ENCODE peak calls at places on chromosomes 6 and 20, in eight cellular contexts. One of them, this sample, is unnamed.

GRCh38 chr20:57787969-57788781 is 78.4 kb upstream of the PMEPA1 start:
- DNase-seq in H54: no peak
- DNase-seq in left colon: no peak
- DNase-seq in stimulated activated CD4-positive, alpha-beta T cell treated with anti-CD3 and anti-CD28 coated beads, TNF-alpha, amount 100 ng/mL, for 48 hours: no peak
- DNase-seq in stimulated activated CD8-positive, alpha-beta memory T cell treated with anti-CD3 and anti-CD28 coated beads, Interleukin-12 subunit alpha, Interleukin-12 subunit beta, amount 100 ng/mL, for 4 hours: no peak
- DNase-seq in tibial artery: no peak
- DNase-seq in dorsolateral prefrontal cortex: no peak
- DNase-seq in HL-60: no peak
- DNase-seq in this sample: no peak

GRCh38 chr6:39508513-39508912 is 186.0 kb upstream of the KCNK16 start:
- DNase-seq in stimulated activated CD4-positive, alpha-beta T cell treated with anti-CD3 and anti-CD28 coated beads, TNF-alpha, amount 100 ng/mL, for 48 hours: no peak
- DNase-seq in dorsolateral prefrontal cortex: no peak
- DNase-seq in stimulated activated CD8-positive, alpha-beta memory T cell treated with anti-CD3 and anti-CD28 coated beads, Interleukin-12 subunit alpha, Interleukin-12 subunit beta, amount 100 ng/mL, for 4 hours: no peak
- DNase-seq in left colon: no peak
- DNase-seq in HL-60: no peak
- DNase-seq in H54: no peak
- DNase-seq in tibial artery: no peak
- DNase-seq in this sample: no peak

GRCh38 chr20:62977613-62978558 is 25.4 kb downstream of the SLC17A9 start:
- DNase-seq in left colon: peak; percentile 81
- DNase-seq in stimulated activated CD4-positive, alpha-beta T cell treated with anti-CD3 and anti-CD28 coated beads, TNF-alpha, amount 100 ng/mL, for 48 hours: peak; percentile 64
- DNase-seq in stimulated activated CD8-positive, alpha-beta memory T cell treated with anti-CD3 and anti-CD28 coated beads, Interleukin-12 subunit alpha, Interleukin-12 subunit beta, amount 100 ng/mL, for 4 hours: peak; percentile 56
- DNase-seq in HL-60: no peak
- DNase-seq in H54: peak; percentile 52
- DNase-seq in dorsolateral prefrontal cortex: no peak
- DNase-seq in tibial artery: no peak
- DNase-seq in this sample: no peak

GRCh38 chr20:41617059-41617921 is 887 bp downstream of the CHD6 start:
- DNase-seq in dorsolateral prefrontal cortex: peak; percentile 49
- DNase-seq in HL-60: no peak
- DNase-seq in stimulated activated CD4-positive, alpha-beta T cell treated with anti-CD3 and anti-CD28 coated beads, TNF-alpha, amount 100 ng/mL, for 48 hours: no peak
- DNase-seq in tibial artery: peak; percentile 25
- DNase-seq in left colon: peak; percentile 59
- DNase-seq in H54: peak; percentile 40
- DNase-seq in stimulated activated CD8-positive, alpha-beta memory T cell treated with anti-CD3 and anti-CD28 coated beads, Interleukin-12 subunit alpha, Interleukin-12 subunit beta, amount 100 ng/mL, for 4 hours: peak; percentile 32
- DNase-seq in this sample: no peak

GRCh38 chr6:169051371-169051770 is 202.3 kb downstream of the THBS2 start:
- DNase-seq in stimulated activated CD4-positive, alpha-beta T cell treated with anti-CD3 and anti-CD28 coated beads, TNF-alpha, amount 100 ng/mL, for 48 hours: no peak
- DNase-seq in left colon: no peak
- DNase-seq in dorsolateral prefrontal cortex: no peak
- DNase-seq in H54: no peak
- DNase-seq in tibial artery: no peak
- DNase-seq in stimulated activated CD8-positive, alpha-beta memory T cell treated with anti-CD3 and anti-CD28 coated beads, Interleukin-12 subunit alpha, Interleukin-12 subunit beta, amount 100 ng/mL, for 4 hours: no peak
- DNase-seq in HL-60: no peak
- DNase-seq in this sample: no peak

GRCh38 chr6:99151634-99152344 is 197.7 kb downstream of the FAXC start:
- DNase-seq in tibial artery: no peak
- DNase-seq in stimulated activated CD4-positive, alpha-beta T cell treated with anti-CD3 and anti-CD28 coated beads, TNF-alpha, amount 100 ng/mL, for 48 hours: peak; percentile 3
- DNase-seq in stimulated activated CD8-positive, alpha-beta memory T cell treated with anti-CD3 and anti-CD28 coated beads, Interleukin-12 subunit alpha, Interleukin-12 subunit beta, amount 100 ng/mL, for 4 hours: no peak
- DNase-seq in dorsolateral prefrontal cortex: no peak
- DNase-seq in left colon: peak; percentile 40
- DNase-seq in H54: peak; percentile 6
- DNase-seq in HL-60: no peak
- DNase-seq in this sample: no peak

GRCh38 chr6:72579865-72580264 is 42.0 kb upstream of the KCNQ5 start:
- DNase-seq in H54: no peak
- DNase-seq in HL-60: peak; percentile 25
- DNase-seq in left colon: no peak
- DNase-seq in stimulated activated CD4-positive, alpha-beta T cell treated with anti-CD3 and anti-CD28 coated beads, TNF-alpha, amount 100 ng/mL, for 48 hours: no peak
- DNase-seq in stimulated activated CD8-positive, alpha-beta memory T cell treated with anti-CD3 and anti-CD28 coated beads, Interleukin-12 subunit alpha, Interleukin-12 subunit beta, amount 100 ng/mL, for 4 hours: no peak
- DNase-seq in tibial artery: no peak
- DNase-seq in dorsolateral prefrontal cortex: no peak
- DNase-seq in this sample: no peak

GRCh38 chr6:43768983-43769525 is 957 bp upstream of the VEGFA start:
- DNase-seq in stimulated activated CD4-positive, alpha-beta T cell treated with anti-CD3 and anti-CD28 coated beads, TNF-alpha, amount 100 ng/mL, for 48 hours: no peak
- DNase-seq in H54: peak; percentile 57
- DNase-seq in tibial artery: peak; percentile 42
- DNase-seq in stimulated activated CD8-positive, alpha-beta memory T cell treated with anti-CD3 and anti-CD28 coated beads, Interleukin-12 subunit alpha, Interleukin-12 subunit beta, amount 100 ng/mL, for 4 hours: no peak
- DNase-seq in left colon: peak; percentile 44
- DNase-seq in dorsolateral prefrontal cortex: peak; percentile 50
- DNase-seq in HL-60: no peak
- DNase-seq in this sample: peak; percentile 76

GRCh38 chr6:45808041-45808440 is 207.6 kb downstream of the CLIC5 start:
- DNase-seq in left colon: no peak
- DNase-seq in H54: no peak
- DNase-seq in stimulated activated CD4-positive, alpha-beta T cell treated with anti-CD3 and anti-CD28 coated beads, TNF-alpha, amount 100 ng/mL, for 48 hours: no peak
- DNase-seq in HL-60: no peak
- DNase-seq in dorsolateral prefrontal cortex: no peak
- DNase-seq in stimulated activated CD8-positive, alpha-beta memory T cell treated with anti-CD3 and anti-CD28 coated beads, Interleukin-12 subunit alpha, Interleukin-12 subunit beta, amount 100 ng/mL, for 4 hours: no peak
- DNase-seq in tibial artery: no peak
- DNase-seq in this sample: no peak

GRCh38 chr6:45898941-45899682 is 116.5 kb downstream of the CLIC5 start:
- DNase-seq in left colon: no peak
- DNase-seq in stimulated activated CD8-positive, alpha-beta memory T cell treated with anti-CD3 and anti-CD28 coated beads, Interleukin-12 subunit alpha, Interleukin-12 subunit beta, amount 100 ng/mL, for 4 hours: no peak
- DNase-seq in HL-60: no peak
- DNase-seq in tibial artery: no peak
- DNase-seq in stimulated activated CD4-positive, alpha-beta T cell treated with anti-CD3 and anti-CD28 coated beads, TNF-alpha, amount 100 ng/mL, for 48 hours: no peak
- DNase-seq in H54: no peak
- DNase-seq in dorsolateral prefrontal cortex: no peak
- DNase-seq in this sample: no peak

GRCh38 chr20:47725248-47725973 is 59.9 kb downstream of the SULF2 start:
- DNase-seq in stimulated activated CD8-positive, alpha-beta memory T cell treated with anti-CD3 and anti-CD28 coated beads, Interleukin-12 subunit alpha, Interleukin-12 subunit beta, amount 100 ng/mL, for 4 hours: peak; percentile 48
- DNase-seq in dorsolateral prefrontal cortex: peak; percentile 68
- DNase-seq in H54: peak; percentile 89
- DNase-seq in left colon: peak; percentile 77
- DNase-seq in stimulated activated CD4-positive, alpha-beta T cell treated with anti-CD3 and anti-CD28 coated beads, TNF-alpha, amount 100 ng/mL, for 48 hours: peak; percentile 70
- DNase-seq in tibial artery: peak; percentile 74
- DNase-seq in HL-60: peak; percentile 84
- DNase-seq in this sample: peak; percentile 89

GRCh38 chr6:8336406-8336805 is 98.9 kb downstream of the SLC35B3 start:
- DNase-seq in dorsolateral prefrontal cortex: no peak
- DNase-seq in H54: no peak
- DNase-seq in stimulated activated CD4-positive, alpha-beta T cell treated with anti-CD3 and anti-CD28 coated beads, TNF-alpha, amount 100 ng/mL, for 48 hours: no peak
- DNase-seq in HL-60: no peak
- DNase-seq in left colon: no peak
- DNase-seq in stimulated activated CD8-positive, alpha-beta memory T cell treated with anti-CD3 and anti-CD28 coated beads, Interleukin-12 subunit alpha, Interleukin-12 subunit beta, amount 100 ng/mL, for 4 hours: no peak
- DNase-seq in tibial artery: no peak
- DNase-seq in this sample: no peak

GRCh38 chr6:20056350-20056992 is 155.8 kb downstream of the MBOAT1 start:
- DNase-seq in left colon: no peak
- DNase-seq in HL-60: no peak
- DNase-seq in stimulated activated CD8-positive, alpha-beta memory T cell treated with anti-CD3 and anti-CD28 coated beads, Interleukin-12 subunit alpha, Interleukin-12 subunit beta, amount 100 ng/mL, for 4 hours: no peak
- DNase-seq in H54: peak; percentile 11
- DNase-seq in dorsolateral prefrontal cortex: no peak
- DNase-seq in stimulated activated CD4-positive, alpha-beta T cell treated with anti-CD3 and anti-CD28 coated beads, TNF-alpha, amount 100 ng/mL, for 48 hours: no peak
- DNase-seq in tibial artery: no peak
- DNase-seq in this sample: no peak

GRCh38 chr6:88698661-88699060 is 264.8 kb downstream of the RNGTT start:
- DNase-seq in stimulated activated CD4-positive, alpha-beta T cell treated with anti-CD3 and anti-CD28 coated beads, TNF-alpha, amount 100 ng/mL, for 48 hours: no peak
- DNase-seq in tibial artery: no peak
- DNase-seq in H54: no peak
- DNase-seq in left colon: no peak
- DNase-seq in stimulated activated CD8-positive, alpha-beta memory T cell treated with anti-CD3 and anti-CD28 coated beads, Interleukin-12 subunit alpha, Interleukin-12 subunit beta, amount 100 ng/mL, for 4 hours: no peak
- DNase-seq in HL-60: no peak
- DNase-seq in dorsolateral prefrontal cortex: no peak
- DNase-seq in this sample: no peak

GRCh38 chr20:54995021-54995420 is 519.6 kb downstream of the DOK5 start:
- DNase-seq in left colon: no peak
- DNase-seq in HL-60: no peak
- DNase-seq in stimulated activated CD4-positive, alpha-beta T cell treated with anti-CD3 and anti-CD28 coated beads, TNF-alpha, amount 100 ng/mL, for 48 hours: no peak
- DNase-seq in stimulated activated CD8-positive, alpha-beta memory T cell treated with anti-CD3 and anti-CD28 coated beads, Interleukin-12 subunit alpha, Interleukin-12 subunit beta, amount 100 ng/mL, for 4 hours: no peak
- DNase-seq in dorsolateral prefrontal cortex: no peak
- DNase-seq in tibial artery: no peak
- DNase-seq in H54: no peak
- DNase-seq in this sample: no peak

GRCh38 chr20:59821201-59821600 is 112.2 kb downstream of the SYCP2 start:
- DNase-seq in tibial artery: no peak
- DNase-seq in H54: no peak
- DNase-seq in stimulated activated CD8-positive, alpha-beta memory T cell treated with anti-CD3 and anti-CD28 coated beads, Interleukin-12 subunit alpha, Interleukin-12 subunit beta, amount 100 ng/mL, for 4 hours: no peak
- DNase-seq in dorsolateral prefrontal cortex: no peak
- DNase-seq in stimulated activated CD4-positive, alpha-beta T cell treated with anti-CD3 and anti-CD28 coated beads, TNF-alpha, amount 100 ng/mL, for 48 hours: no peak
- DNase-seq in HL-60: no peak
- DNase-seq in left colon: no peak
- DNase-seq in this sample: peak; percentile 51

GRCh38 chr6:24749292-24749691 is 25.4 kb upstream of the GMNN start:
- DNase-seq in stimulated activated CD4-positive, alpha-beta T cell treated with anti-CD3 and anti-CD28 coated beads, TNF-alpha, amount 100 ng/mL, for 48 hours: no peak
- DNase-seq in left colon: no peak
- DNase-seq in dorsolateral prefrontal cortex: no peak
- DNase-seq in H54: no peak
- DNase-seq in stimulated activated CD8-positive, alpha-beta memory T cell treated with anti-CD3 and anti-CD28 coated beads, Interleukin-12 subunit alpha, Interleukin-12 subunit beta, amount 100 ng/mL, for 4 hours: no peak
- DNase-seq in HL-60: no peak
- DNase-seq in tibial artery: no peak
- DNase-seq in this sample: no peak

GRCh38 chr6:14384175-14384949 is 266.8 kb downstream of the CD83 start:
- DNase-seq in stimulated activated CD8-positive, alpha-beta memory T cell treated with anti-CD3 and anti-CD28 coated beads, Interleukin-12 subunit alpha, Interleukin-12 subunit beta, amount 100 ng/mL, for 4 hours: no peak
- DNase-seq in H54: no peak
- DNase-seq in HL-60: no peak
- DNase-seq in dorsolateral prefrontal cortex: no peak
- DNase-seq in tibial artery: no peak
- DNase-seq in stimulated activated CD4-positive, alpha-beta T cell treated with anti-CD3 and anti-CD28 coated beads, TNF-alpha, amount 100 ng/mL, for 48 hours: no peak
- DNase-seq in left colon: no peak
- DNase-seq in this sample: no peak

GRCh38 chr6:16999486-17000436 is 102.1 kb upstream of the STMND1 start:
- DNase-seq in tibial artery: no peak
- DNase-seq in H54: no peak
- DNase-seq in left colon: no peak
- DNase-seq in stimulated activated CD8-positive, alpha-beta memory T cell treated with anti-CD3 and anti-CD28 coated beads, Interleukin-12 subunit alpha, Interleukin-12 subunit beta, amount 100 ng/mL, for 4 hours: no peak
- DNase-seq in HL-60: no peak
- DNase-seq in dorsolateral prefrontal cortex: no peak
- DNase-seq in stimulated activated CD4-positive, alpha-beta T cell treated with anti-CD3 and anti-CD28 coated beads, TNF-alpha, amount 100 ng/mL, for 48 hours: no peak
- DNase-seq in this sample: no peak

GRCh38 chr6:111985202-111985731 is 68.6 kb upstream of the CCN6 start:
- DNase-seq in tibial artery: no peak
- DNase-seq in stimulated activated CD4-positive, alpha-beta T cell treated with anti-CD3 and anti-CD28 coated beads, TNF-alpha, amount 100 ng/mL, for 48 hours: peak; percentile 32
- DNase-seq in H54: peak; percentile 14
- DNase-seq in HL-60: no peak
- DNase-seq in dorsolateral prefrontal cortex: no peak
- DNase-seq in stimulated activated CD8-positive, alpha-beta memory T cell treated with anti-CD3 and anti-CD28 coated beads, Interleukin-12 subunit alpha, Interleukin-12 subunit beta, amount 100 ng/mL, for 4 hours: peak; percentile 17
- DNase-seq in left colon: no peak
- DNase-seq in this sample: no peak

GRCh38 chr6:41167173-41167963 is 4.5 kb upstream of the TREM2 start:
- DNase-seq in tibial artery: no peak
- DNase-seq in HL-60: no peak
- DNase-seq in stimulated activated CD8-positive, alpha-beta memory T cell treated with anti-CD3 and anti-CD28 coated beads, Interleukin-12 subunit alpha, Interleukin-12 subunit beta, amount 100 ng/mL, for 4 hours: no peak
- DNase-seq in stimulated activated CD4-positive, alpha-beta T cell treated with anti-CD3 and anti-CD28 coated beads, TNF-alpha, amount 100 ng/mL, for 48 hours: no peak
- DNase-seq in left colon: no peak
- DNase-seq in H54: no peak
- DNase-seq in dorsolateral prefrontal cortex: no peak
- DNase-seq in this sample: no peak

GRCh38 chr20:40963505-40963845 is 65.1 kb upstream of the TOP1 start:
- DNase-seq in H54: no peak
- DNase-seq in left colon: no peak
- DNase-seq in tibial artery: no peak
- DNase-seq in dorsolateral prefrontal cortex: no peak
- DNase-seq in stimulated activated CD8-positive, alpha-beta memory T cell treated with anti-CD3 and anti-CD28 coated beads, Interleukin-12 subunit alpha, Interleukin-12 subunit beta, amount 100 ng/mL, for 4 hours: no peak
- DNase-seq in stimulated activated CD4-positive, alpha-beta T cell treated with anti-CD3 and anti-CD28 coated beads, TNF-alpha, amount 100 ng/mL, for 48 hours: no peak
- DNase-seq in HL-60: no peak
- DNase-seq in this sample: no peak